ENCODE peak calls at places on chromosomes 6 and 20, in ten cellular contexts. G is coronary artery, N is sigmoid colon, J is kidney epithelial cell, O is Peyer's patch, R is foreskin fibroblast, E is lung, L is choroid plexus epithelial cell, S is mammary epithelial cell, T is SK-N-SH. B is an unnamed sample.

GRCh38 chr6:134097114-134097707 is 44.8 kb upstream of the SLC2A12 start:
- DNase-seq in G (no peak), N (peak; percentile 71), J (peak; percentile 26), O (peak; percentile 79), R (peak; percentile 56), E (peak; percentile 68), L (peak; percentile 87), S (peak; percentile 45), T (peak; percentile 69), B (peak; percentile 88)

GRCh38 chr6:40904583-40905194 is 134.3 kb downstream of the UNC5CL start:
- DNase-seq in G (no peak), N (no peak), J (no peak), O (no peak), R (no peak), E (no peak), L (no peak), S (no peak), T (no peak), B (no peak)

GRCh38 chr6:132934496-132934895 is 120.1 kb downstream of the RPS12 start:
- DNase-seq in G (no peak), N (no peak), J (peak; percentile 19), O (no peak), R (peak; percentile 18), E (no peak), L (no peak), S (no peak), T (no peak), B (no peak)

GRCh38 chr6:149176971-149177667 is 140.4 kb upstream of the TAB2 start:
- DNase-seq in G (no peak), N (no peak), J (no peak), O (no peak), R (no peak), E (no peak), L (no peak), S (no peak), T (no peak), B (no peak)

GRCh38 chr20:34318609-34319443 is 15.7 kb upstream of the AHCY start:
- DNase-seq in G (no peak), N (no peak), J (no peak), O (no peak), R (no peak), E (no peak), L (no peak), S (no peak), T (no peak), B (no peak)

GRCh38 chr6:24718449-24719124 is 367 bp downstream of the C6orf62 start:
- DNase-seq in G (no peak), N (no peak), J (no peak), O (no peak), R (no peak), E (no peak), L (no peak), S (no peak), T (no peak), B (no peak)

GRCh38 chr20:51700809-51701285 is 67.3 kb downstream of the ATP9A start:
- DNase-seq in G (no peak), N (no peak), J (no peak), O (peak; percentile 57), R (no peak), E (no peak), L (peak; percentile 71), S (peak; percentile 27), T (peak; percentile 59), B (peak; percentile 60)

GRCh38 chr6:104218132-104218531 is 641.6 kb downstream of the HACE1 start:
- DNase-seq in G (no peak), N (no peak), J (no peak), O (no peak), R (no peak), E (no peak), L (peak; percentile 50), S (peak; percentile 1), T (no peak), B (no peak)

GRCh38 chr20:34709044-34709835 is 5.1 kb downstream of the TP53INP2 start:
- DNase-seq in G (peak; percentile 88), N (peak; percentile 94), J (no peak), O (peak; percentile 95), R (peak; percentile 91), E (peak; percentile 83), L (peak; percentile 75), S (peak; percentile 32), T (peak; percentile 92), B (peak; percentile 52)

GRCh38 chr6:152356659-152357058 is 280.5 kb downstream of the SYNE1 start:
- DNase-seq in G (no peak), N (no peak), J (no peak), O (no peak), R (peak; percentile 37), E (no peak), L (peak; percentile 86), S (peak; percentile 36), T (no peak), B (peak; percentile 62)

GRCh38 chr20:52103469-52103910 is 88.1 kb downstream of the ZFP64 start:
- DNase-seq in G (no peak), N (no peak), J (no peak), O (no peak), R (peak; percentile 20), E (no peak), L (peak; percentile 39), S (no peak), T (no peak), B (no peak)

GRCh38 chr20:59785986-59786753 is 147.3 kb downstream of the SYCP2 start:
- DNase-seq in G (peak; percentile 66), N (no peak), J (no peak), O (no peak), R (no peak), E (no peak), L (no peak), S (no peak), T (no peak), B (no peak)

GRCh38 chr6:117674503-117674902 is 766 bp upstream of the NUS1 start:
- DNase-seq in G (no peak), N (no peak), J (no peak), O (no peak), R (no peak), E (no peak), L (no peak), S (no peak), T (no peak), B (no peak)

DNA sequence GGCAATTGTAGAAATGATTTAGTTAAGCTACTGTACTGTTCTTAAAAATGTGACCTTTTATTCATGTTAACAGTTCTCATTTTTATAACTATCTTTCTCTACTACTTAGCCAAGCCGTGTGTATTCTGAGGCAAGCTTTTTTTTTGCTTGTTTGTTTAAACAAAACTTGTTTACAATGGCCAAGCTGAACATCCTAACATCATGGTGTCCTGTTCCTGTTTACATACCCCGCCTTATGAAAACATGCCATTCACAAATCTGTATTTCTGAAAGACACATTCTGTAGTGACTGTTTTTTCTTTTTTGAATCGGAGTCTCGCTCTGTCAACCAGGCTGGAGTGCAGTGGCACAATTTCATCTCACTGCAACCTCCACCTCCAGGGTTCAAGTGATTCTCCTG is 140.9 kb downstream of the NCOA3 start:
- DNase-seq in G (no peak), N (no peak), J (no peak), O (no peak), R (no peak), E (no peak), L (no peak), S (no peak), T (no peak), B (no peak)
- H3K4me3 ChIP-seq in G (no peak overlapping the region), N (no peak overlapping the region), J (no peak overlapping the region), O (no peak overlapping the region), R (no peak overlapping the region), E (no peak overlapping the region), L (no peak overlapping the region), S (no peak overlapping the region), T (no peak overlapping the region), B (no peak overlapping the region)

GRCh38 chr20:31256959-31257358 is 505 bp upstream of the DEFB115 start:
- DNase-seq in G (no peak), N (no peak), J (no peak), O (no peak), R (no peak), E (no peak), L (no peak), S (no peak), T (no peak), B (no peak)

GRCh38 chr20:31257364-31257763 is at the start of gene DEFB115:
- DNase-seq in G (no peak), N (no peak), J (no peak), O (no peak), R (no peak), E (no peak), L (no peak), S (no peak), T (no peak), B (no peak)

DNA sequence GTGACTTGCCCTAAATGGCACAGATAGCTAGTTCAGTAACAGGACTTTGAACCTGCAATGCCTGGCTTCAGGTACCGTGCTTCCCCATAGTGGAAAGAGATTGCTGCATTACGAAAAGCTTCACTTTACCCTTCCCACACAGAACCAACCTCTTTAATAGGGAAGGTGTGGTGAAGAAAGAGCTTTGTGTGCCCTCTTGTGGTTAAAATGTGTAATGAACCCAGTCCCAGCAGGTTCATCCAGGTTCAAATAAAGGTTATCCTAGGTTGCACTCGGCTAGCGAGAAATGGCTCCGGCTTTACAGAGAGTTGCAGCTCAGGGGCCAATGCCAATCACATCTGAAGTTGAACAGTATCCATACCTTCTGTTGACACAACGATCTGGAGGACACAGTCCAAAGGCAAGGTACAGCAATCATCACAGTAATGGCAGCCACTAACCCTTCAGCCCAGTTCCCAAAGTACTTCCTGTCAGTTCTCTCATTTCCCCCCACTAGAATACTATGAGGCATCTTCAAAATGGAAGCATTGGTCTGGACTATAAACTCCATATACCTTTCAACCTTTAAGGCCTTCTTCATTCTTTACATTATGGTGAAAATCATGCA is 3.0 kb downstream of the DEFB115 start:
- DNase-seq in G (no peak), N (no peak), J (no peak), O (no peak), R (no peak), E (no peak), L (peak; percentile 5), S (peak; percentile 8), T (peak; percentile 29), B (no peak)
- TF ChIP-seq CTCF in G (peak; percentile 11), N (no peak), J (no peak), O (no peak), R (no peak), E (no peak), L (peak; percentile 28), S (peak; percentile 33), T (peak; percentile 69), B (no peak)

GRCh38 chr6:20559924-20560551 is 25.8 kb downstream of the CDKAL1 start:
- DNase-seq in G (no peak), N (no peak), J (no peak), O (no peak), R (no peak), E (no peak), L (peak; percentile 46), S (no peak), T (peak; percentile 35), B (peak; percentile 48)
- H3K4me3 ChIP-seq in G (no peak overlapping the region), N (no peak overlapping the region), J (no peak overlapping the region), O (no peak overlapping the region), R (no peak overlapping the region), E (no peak overlapping the region), L (no peak overlapping the region), S (no peak overlapping the region), T (no peak overlapping the region), B (no peak overlapping the region)

DNA sequence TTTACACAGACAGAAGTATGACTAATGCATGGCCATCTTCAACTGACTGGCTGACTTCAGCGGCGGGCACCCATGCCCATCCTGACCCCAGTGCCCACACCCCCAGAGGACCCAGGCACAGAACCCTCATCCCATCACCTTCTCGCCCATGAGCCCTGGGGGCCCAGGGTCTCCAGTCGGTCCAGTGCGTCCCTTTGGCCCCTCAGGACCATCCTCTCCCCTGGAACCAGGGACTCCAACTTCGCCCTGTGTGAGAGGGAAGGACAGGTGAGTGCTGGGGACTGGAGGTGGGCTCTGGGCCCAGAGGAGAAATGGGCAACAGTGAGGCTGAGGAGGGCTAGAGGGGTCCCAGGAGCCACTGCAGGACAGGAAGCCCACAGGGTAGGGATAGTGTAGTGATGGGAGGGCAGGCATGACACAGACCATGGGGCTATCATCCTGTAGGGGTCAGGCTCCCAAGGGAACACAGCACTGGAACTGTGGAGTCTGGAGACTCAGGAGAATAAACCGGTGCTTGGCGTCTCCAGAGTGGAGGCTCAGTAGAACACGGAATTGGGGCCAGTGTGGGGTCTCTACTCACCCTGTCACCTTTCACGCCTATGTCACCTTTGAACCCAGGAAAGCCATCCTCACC is 16.7 kb downstream of the COL11A2 start:
- DNase-seq in G (no peak), N (no peak), J (no peak), O (no peak), R (no peak), E (no peak), L (no peak), S (no peak), T (no peak), B (no peak)
- TF ChIP-seq CTCF in G (no peak), N (no peak), J (no peak), O (no peak), R (no peak), E (no peak), L (no peak), S (no peak), T (no peak), B (no peak)

B was measured in fibroblast of the aortic adventitia.